ENCODE peak calls at places on chromosomes 3 and 15, in eight cellular contexts. T is endothelial cell, C is foreskin fibroblast, W is transverse colon, V is Calu3, G is SK-N-SH, U is BJ, A is AG04450. Q is an unnamed sample.

GRCh38 chr3:23760325-23760724 is 45.4 kb upstream of the UBE2E1 start:
- DNase-seq in C (no peak), G (no peak), V (no peak), T (no peak), A (no peak), W (no peak), U (no peak), Q (no peak)

GRCh38 chr3:28334552-28334951 is 14.0 kb upstream of the ZCWPW2 start:
- DNase-seq in T (no peak), C (no peak), U (no peak), G (no peak), W (no peak), A (no peak), V (no peak), Q (no peak)

GRCh38 chr3:81472600-81473362 is 288.7 kb downstream of the GBE1 start:
- DNase-seq in W (no peak), V (no peak), G (no peak), T (no peak), A (no peak), U (no peak), C (no peak), Q (no peak)

GRCh38 chr3:38992117-38992779 is 59.5 kb downstream of the SCN11A start:
- DNase-seq in W (no peak), U (peak; percentile 69), A (peak; percentile 45), V (no peak), G (no peak), C (peak; percentile 81), T (no peak), Q (peak; percentile 83)

GRCh38 chr3:113166719-113167492 is 44.5 kb upstream of the BOC start:
- DNase-seq in C (peak; percentile 84), T (peak; percentile 10), G (peak; percentile 57), W (peak; percentile 43), A (peak; percentile 16), V (no peak), U (peak; percentile 78), Q (peak; percentile 69)

GRCh38 chr15:96585634-96586386 is 255.3 kb downstream of the NR2F2 start:
- DNase-seq in G (peak; percentile 40), W (no peak), U (peak; percentile 1), V (no peak), A (no peak), C (peak; percentile 4), T (no peak), Q (peak; percentile 6)

GRCh38 chr3:143533391-143533790 is 314.9 kb downstream of the SLC9A9 start:
- DNase-seq in T (no peak), W (no peak), V (no peak), G (no peak), A (no peak), C (peak; percentile 34), U (no peak), Q (no peak)

GRCh38 chr3:49358217-49358883 is at the start of gene GPX1:
- DNase-seq in C (peak; percentile 99), A (peak; percentile 90), U (peak; percentile 77), G (peak; percentile 94), V (peak; percentile 94), W (peak; percentile 97), T (peak; percentile 95), Q (peak; percentile 94)

GRCh38 chr3:28835751-28836150 is 445.1 kb upstream of the RBMS3 start:
- DNase-seq in A (no peak), C (peak; percentile 28), U (no peak), V (peak; percentile 5), G (no peak), W (no peak), T (no peak), Q (no peak)

GRCh38 chr3:99678023-99678422 is 39.6 kb downstream of the COL8A1 start:
- DNase-seq in T (no peak), A (peak; percentile 84), C (peak; percentile 94), V (no peak), U (peak; percentile 96), W (no peak), G (no peak), Q (peak; percentile 83)

GRCh38 chr3:53495518-53496501 is 1.4 kb downstream of the CACNA1D start:
- DNase-seq in T (peak; percentile 34), C (peak; percentile 20), A (no peak), U (no peak), V (peak; percentile 24), W (peak; percentile 17), G (peak; percentile 65), Q (no peak)

GRCh38 chr3:37190667-37191066 is 16.3 kb upstream of the LRRFIP2 start:
- DNase-seq in G (no peak), W (no peak), T (no peak), V (no peak), U (no peak), C (no peak), A (no peak), Q (no peak)

GRCh38 chr3:114452176-114452744 is 158.4 kb downstream of the TIGIT start:
- DNase-seq in A (no peak), W (no peak), G (no peak), U (no peak), T (no peak), V (no peak), C (no peak), Q (no peak)

GRCh38 chr3:159652452-159652851 is 336.2 kb upstream of the IL12A start:
- DNase-seq in G (no peak), T (no peak), U (no peak), V (no peak), W (no peak), A (no peak), C (no peak), Q (no peak)

GRCh38 chr15:62497356-62497755 is 332.3 kb upstream of the C2CD4B start:
- DNase-seq in C (peak; percentile 58), W (no peak), G (no peak), T (no peak), V (no peak), A (no peak), U (no peak), Q (no peak)

GRCh38 chr3:143313598-143314188 is 194.1 kb downstream of the CHST2 start:
- DNase-seq in W (no peak), A (no peak), G (no peak), T (no peak), C (no peak), U (no peak), V (no peak), Q (no peak)

DNA sequence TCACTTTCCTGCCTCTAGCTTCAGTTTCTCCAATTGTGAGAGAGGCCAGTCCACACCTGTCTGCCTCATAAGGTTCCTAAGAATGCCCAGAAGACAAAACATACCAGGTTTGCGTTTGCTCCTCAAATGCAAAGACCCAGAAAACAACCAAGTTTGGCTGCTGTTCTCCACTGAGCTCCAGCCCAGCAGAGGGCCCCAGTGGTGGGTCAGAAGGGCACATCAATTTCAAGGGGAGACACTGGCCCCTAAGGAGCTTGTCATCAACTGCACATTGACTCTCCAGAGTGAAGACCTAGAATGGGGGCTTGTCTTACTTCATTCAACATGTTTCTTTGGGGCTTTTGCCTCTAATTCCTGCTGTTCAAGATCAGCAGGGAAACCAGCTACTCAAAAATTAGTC is 127.9 kb upstream of the SLC6A11 start:
- DNase-seq in U (no peak), A (no peak), V (no peak), W (no peak), C (no peak), G (no peak), T (no peak), Q (no peak)
- TF ChIP-seq CTCF in U (no peak), A (no peak), V (no peak), W (no peak), C (no peak), G (no peak), T (no peak), Q (no peak)

GRCh38 chr15:55527150-55527549 is 19.1 kb upstream of the DNAAF4 start:
- DNase-seq in G (no peak), U (no peak), T (no peak), C (no peak), W (no peak), A (no peak), V (no peak), Q (no peak)

GRCh38 chr15:55530861-55531313 is 22.9 kb upstream of the DNAAF4 start:
- DNase-seq in G (no peak), C (peak; percentile 42), T (no peak), V (no peak), W (no peak), U (peak; percentile 58), A (peak; percentile 42), Q (peak; percentile 1)

GRCh38 chr15:55522741-55523450 is 14.9 kb upstream of the DNAAF4 start:
- DNase-seq in U (no peak), C (no peak), G (no peak), V (no peak), T (no peak), A (no peak), W (no peak), Q (no peak)

GRCh38 chr15:55526559-55527036 is 18.6 kb upstream of the DNAAF4 start:
- DNase-seq in A (peak; percentile 30), W (no peak), T (no peak), U (no peak), V (peak; percentile 38), C (peak; percentile 61), G (peak; percentile 51), Q (peak; percentile 20)
- TF ChIP-seq CTCF in A (peak; percentile 76), W (peak; percentile 55), T (peak; percentile 71), U (peak; percentile 71), V (peak; percentile 64), C (peak; percentile 64), G (peak; percentile 68), Q (peak; percentile 84)

DNA sequence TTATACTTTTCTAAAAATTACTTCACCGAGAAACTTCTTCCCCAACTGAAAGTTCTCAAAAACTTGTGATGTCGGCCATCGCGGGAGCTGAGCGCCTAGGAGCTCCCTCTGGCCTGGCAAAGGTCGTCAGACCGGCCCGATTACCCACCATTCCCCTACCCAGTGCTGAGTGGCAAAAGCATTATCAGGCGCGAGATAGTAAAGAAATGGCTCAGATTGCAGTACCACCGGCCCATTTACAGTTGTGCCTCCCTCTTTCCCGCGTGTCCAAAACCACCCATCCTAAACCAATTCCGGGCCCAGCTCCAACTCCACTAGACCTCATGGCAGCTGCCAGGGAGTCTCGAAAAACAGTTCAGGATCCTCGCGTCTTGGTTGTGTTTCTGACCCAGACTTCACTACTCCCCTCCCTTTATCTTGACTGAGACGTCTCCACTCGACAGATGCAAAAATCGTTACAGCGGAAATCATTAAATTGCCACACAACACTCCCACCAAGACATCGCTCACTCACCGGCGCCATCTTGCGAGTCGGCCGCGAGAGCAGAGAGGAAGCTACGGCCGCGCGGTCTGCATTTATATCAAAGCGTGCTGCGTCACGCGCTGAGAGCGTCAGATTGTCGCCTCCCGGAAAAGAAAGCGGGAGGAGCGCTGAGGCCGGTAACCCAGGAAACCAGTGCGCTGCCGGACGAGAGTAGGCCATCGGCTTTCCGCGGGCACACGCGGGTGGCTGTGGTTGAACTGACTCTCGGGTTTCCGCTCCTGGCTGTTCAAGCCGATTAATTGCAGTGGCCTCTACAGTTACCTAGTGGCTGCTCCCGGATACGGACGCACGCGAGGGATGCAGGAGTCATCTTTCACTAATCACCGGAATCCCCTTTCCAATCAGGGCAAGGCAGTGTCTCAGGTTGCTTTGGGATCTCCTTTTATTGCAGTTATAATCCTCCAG is at the start of gene RPL22L1:
- DNase-seq in G (peak; percentile 87), V (peak; percentile 97), T (peak; percentile 88), C (peak; percentile 99), U (peak; percentile 76), A (peak; percentile 81), W (peak; percentile 96), Q (peak; percentile 96)
- TF ChIP-seq CTCF in G (no peak), V (no peak), T (no peak), C (peak; percentile 6), U (peak; percentile 38), A (peak; percentile 32), W (no peak), Q (peak; percentile 45)

DNA sequence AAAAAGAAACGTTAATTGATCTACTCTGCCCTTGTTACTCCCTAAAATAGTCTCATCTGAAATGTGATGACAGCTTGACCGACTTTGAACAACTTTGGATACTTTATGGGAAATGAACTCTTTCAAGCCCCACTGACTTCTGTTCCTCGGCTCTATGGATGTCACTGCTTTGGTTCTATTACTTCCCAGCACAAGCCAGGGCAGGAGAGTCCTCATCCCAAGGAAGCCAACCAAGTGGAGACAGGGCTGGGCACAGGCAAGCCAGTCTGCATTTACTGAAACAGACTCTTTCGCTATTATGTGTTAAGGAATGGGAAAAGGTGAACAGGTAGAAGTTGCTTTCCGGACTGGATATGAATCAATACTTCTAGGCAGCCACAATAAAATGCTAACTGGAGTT is 444.0 kb downstream of the FOXP1 start:
- DNase-seq in C (no peak), U (no peak), A (no peak), W (no peak), V (no peak), G (no peak), T (no peak), Q (no peak)
- TF ChIP-seq CTCF in C (no peak), U (no peak), A (no peak), W (no peak), V (no peak), G (no peak), T (no peak), Q (no peak)

Q was measured in HFFc6.